ENCODE peak calls at places on chromosomes 5 and 9, in nine cellular contexts. One of them, this sample, is unnamed.

GRCh38 chr5:152113401-152113800 is 188.8 kb upstream of the GLRA1 start:
- DNase-seq in suprapubic skin: no peak
- DNase-seq in HCT116: peak
- DNase-seq in breast epithelium: no peak
- DNase-seq in GM12891: no peak
- DNase-seq in K562: no peak
- DNase-seq in stomach: no peak
- DNase-seq in transverse colon: no peak
- DNase-seq in endothelial cell of umbilical vein: no peak
- DNase-seq in this sample: no peak

GRCh38 chr9:114423181-114423580 is 35.4 kb upstream of the AKNA start:
- DNase-seq in breast epithelium: no peak
- DNase-seq in transverse colon: no peak
- DNase-seq in endothelial cell of umbilical vein: no peak
- DNase-seq in HCT116: no peak
- DNase-seq in suprapubic skin: no peak
- DNase-seq in K562: no peak
- DNase-seq in GM12891: no peak
- DNase-seq in stomach: no peak
- DNase-seq in this sample: no peak

GRCh38 chr5:168869615-168870227 is 290.6 kb upstream of the PANK3 start:
- DNase-seq in HCT116: no peak
- DNase-seq in K562: no peak
- DNase-seq in endothelial cell of umbilical vein: no peak
- DNase-seq in breast epithelium: no peak
- DNase-seq in transverse colon: no peak
- DNase-seq in stomach: no peak
- DNase-seq in GM12891: no peak
- DNase-seq in suprapubic skin: no peak
- DNase-seq in this sample: no peak

GRCh38 chr5:78964889-78965288 is 20.2 kb downstream of the ARSB start:
- DNase-seq in transverse colon: no peak
- DNase-seq in GM12891: no peak
- DNase-seq in endothelial cell of umbilical vein: peak
- DNase-seq in HCT116: peak
- DNase-seq in breast epithelium: no peak
- DNase-seq in suprapubic skin: no peak
- DNase-seq in stomach: no peak
- DNase-seq in K562: no peak
- DNase-seq in this sample: no peak

GRCh38 chr5:102288630-102289029 is 7.5 kb downstream of the SLCO4C1 start:
- DNase-seq in endothelial cell of umbilical vein: no peak
- DNase-seq in breast epithelium: no peak
- DNase-seq in HCT116: no peak
- DNase-seq in K562: no peak
- DNase-seq in stomach: no peak
- DNase-seq in GM12891: no peak
- DNase-seq in transverse colon: no peak
- DNase-seq in suprapubic skin: no peak
- DNase-seq in this sample: no peak

GRCh38 chr5:107134931-107135330 is 535.8 kb downstream of the EFNA5 start:
- DNase-seq in K562: no peak
- DNase-seq in transverse colon: no peak
- DNase-seq in stomach: no peak
- DNase-seq in GM12891: no peak
- DNase-seq in endothelial cell of umbilical vein: peak
- DNase-seq in HCT116: no peak
- DNase-seq in breast epithelium: no peak
- DNase-seq in suprapubic skin: no peak
- DNase-seq in this sample: no peak

GRCh38 chr9:23621924-23622323 is 204.1 kb downstream of the ELAVL2 start:
- DNase-seq in breast epithelium: no peak
- DNase-seq in GM12891: no peak
- DNase-seq in suprapubic skin: no peak
- DNase-seq in K562: no peak
- DNase-seq in HCT116: no peak
- DNase-seq in endothelial cell of umbilical vein: peak
- DNase-seq in stomach: no peak
- DNase-seq in transverse colon: no peak
- DNase-seq in this sample: no peak

GRCh38 chr9:114902773-114903589 is 27.4 kb downstream of the TNFSF8 start:
- DNase-seq in breast epithelium: no peak
- DNase-seq in transverse colon: no peak
- DNase-seq in endothelial cell of umbilical vein: no peak
- DNase-seq in K562: no peak
- DNase-seq in stomach: no peak
- DNase-seq in HCT116: no peak
- DNase-seq in GM12891: no peak
- DNase-seq in suprapubic skin: no peak
- DNase-seq in this sample: no peak

GRCh38 chr5:78016831-78017529 is 240.8 kb upstream of the TBCA start:
- DNase-seq in suprapubic skin: no peak
- DNase-seq in GM12891: no peak
- DNase-seq in breast epithelium: no peak
- DNase-seq in endothelial cell of umbilical vein: no peak
- DNase-seq in K562: no peak
- DNase-seq in transverse colon: no peak
- DNase-seq in HCT116: no peak
- DNase-seq in stomach: no peak
- DNase-seq in this sample: no peak

GRCh38 chr5:5025774-5026406 is 114.2 kb upstream of the ADAMTS16 start:
- DNase-seq in transverse colon: no peak
- DNase-seq in endothelial cell of umbilical vein: no peak
- DNase-seq in HCT116: no peak
- DNase-seq in K562: no peak
- DNase-seq in suprapubic skin: no peak
- DNase-seq in breast epithelium: no peak
- DNase-seq in stomach: no peak
- DNase-seq in GM12891: no peak
- DNase-seq in this sample: no peak

GRCh38 chr9:126844085-126844484 is 16.4 kb upstream of the ZBTB34 start:
- DNase-seq in K562: no peak
- DNase-seq in HCT116: no peak
- DNase-seq in transverse colon: no peak
- DNase-seq in endothelial cell of umbilical vein: peak
- DNase-seq in suprapubic skin: no peak
- DNase-seq in stomach: no peak
- DNase-seq in breast epithelium: no peak
- DNase-seq in GM12891: no peak
- DNase-seq in this sample: no peak

GRCh38 chr5:10601246-10602030 is 37.6 kb downstream of the ANKRD33B start:
- DNase-seq in endothelial cell of umbilical vein: peak
- DNase-seq in breast epithelium: peak
- DNase-seq in HCT116: peak
- DNase-seq in suprapubic skin: peak
- DNase-seq in K562: peak
- DNase-seq in GM12891: no peak
- DNase-seq in transverse colon: peak
- DNase-seq in stomach: peak
- DNase-seq in this sample: no peak

GRCh38 chr9:134059188-134059641 is 8.6 kb downstream of the BRD3 start:
- DNase-seq in K562: no peak
- DNase-seq in stomach: peak
- DNase-seq in transverse colon: peak
- DNase-seq in HCT116: no peak
- DNase-seq in GM12891: no peak
- DNase-seq in breast epithelium: no peak
- DNase-seq in endothelial cell of umbilical vein: no peak
- DNase-seq in suprapubic skin: no peak
- DNase-seq in this sample: peak

GRCh38 chr5:107935641-107936040 is 264.9 kb upstream of the EFNA5 start:
- DNase-seq in transverse colon: no peak
- DNase-seq in stomach: no peak
- DNase-seq in GM12891: no peak
- DNase-seq in suprapubic skin: no peak
- DNase-seq in breast epithelium: no peak
- DNase-seq in HCT116: no peak
- DNase-seq in endothelial cell of umbilical vein: no peak
- DNase-seq in K562: no peak
- DNase-seq in this sample: no peak

GRCh38 chr9:91483835-91484234 is 60.2 kb upstream of the NFIL3 start:
- DNase-seq in GM12891: no peak
- DNase-seq in endothelial cell of umbilical vein: no peak
- DNase-seq in suprapubic skin: no peak
- DNase-seq in stomach: no peak
- DNase-seq in breast epithelium: no peak
- DNase-seq in HCT116: no peak
- DNase-seq in transverse colon: no peak
- DNase-seq in K562: no peak
- DNase-seq in this sample: no peak

GRCh38 chr5:139650689-139651501 is 2.7 kb downstream of the CXXC5 start:
- DNase-seq in endothelial cell of umbilical vein: no peak
- DNase-seq in suprapubic skin: no peak
- DNase-seq in transverse colon: peak
- DNase-seq in K562: peak
- DNase-seq in stomach: peak
- DNase-seq in breast epithelium: no peak
- DNase-seq in GM12891: no peak
- DNase-seq in HCT116: no peak
- DNase-seq in this sample: no peak
- TF ChIP-seq POLR2AphosphoS5 in endothelial cell of umbilical vein: no peak
- TF ChIP-seq POLR2AphosphoS5 in suprapubic skin: no peak
- TF ChIP-seq POLR2AphosphoS5 in transverse colon: no peak
- TF ChIP-seq POLR2AphosphoS5 in K562: peak
- TF ChIP-seq POLR2AphosphoS5 in stomach: peak
- TF ChIP-seq POLR2AphosphoS5 in breast epithelium: no peak
- TF ChIP-seq POLR2AphosphoS5 in GM12891: no peak
- TF ChIP-seq POLR2AphosphoS5 in HCT116: no peak
- TF ChIP-seq POLR2AphosphoS5 in this sample: no peak

GRCh38 chr9:136931615-136932130 is 12.9 kb downstream of the FBXW5 start:
- DNase-seq in transverse colon: no peak
- DNase-seq in K562: no peak
- DNase-seq in breast epithelium: no peak
- DNase-seq in HCT116: no peak
- DNase-seq in stomach: no peak
- DNase-seq in GM12891: no peak
- DNase-seq in endothelial cell of umbilical vein: no peak
- DNase-seq in suprapubic skin: no peak
- DNase-seq in this sample: no peak
- TF ChIP-seq POLR2A in transverse colon: no peak
- TF ChIP-seq POLR2A in K562: no peak
- TF ChIP-seq POLR2A in breast epithelium: no peak
- TF ChIP-seq POLR2A in HCT116: no peak
- TF ChIP-seq POLR2A in stomach: no peak
- TF ChIP-seq POLR2A in GM12891: no peak
- TF ChIP-seq POLR2A in endothelial cell of umbilical vein: no peak
- TF ChIP-seq POLR2A in suprapubic skin: no peak
- TF ChIP-seq POLR2A in this sample: no peak

GRCh38 chr5:72280655-72281069 is 39.4 kb downstream of the MRPS27 start:
- DNase-seq in K562: peak
- DNase-seq in transverse colon: no peak
- DNase-seq in stomach: no peak
- DNase-seq in breast epithelium: no peak
- DNase-seq in endothelial cell of umbilical vein: peak
- DNase-seq in suprapubic skin: no peak
- DNase-seq in GM12891: no peak
- DNase-seq in HCT116: peak
- DNase-seq in this sample: no peak

GRCh38 chr5:72282878-72283277 is 37.2 kb downstream of the MRPS27 start:
- DNase-seq in breast epithelium: no peak
- DNase-seq in K562: no peak
- DNase-seq in stomach: no peak
- DNase-seq in HCT116: no peak
- DNase-seq in transverse colon: no peak
- DNase-seq in GM12891: no peak
- DNase-seq in endothelial cell of umbilical vein: peak
- DNase-seq in suprapubic skin: no peak
- DNase-seq in this sample: no peak

GRCh38 chr5:72283358-72283757 is 36.7 kb downstream of the MRPS27 start:
- DNase-seq in GM12891: no peak
- DNase-seq in stomach: no peak
- DNase-seq in transverse colon: no peak
- DNase-seq in HCT116: no peak
- DNase-seq in endothelial cell of umbilical vein: peak
- DNase-seq in breast epithelium: no peak
- DNase-seq in suprapubic skin: no peak
- DNase-seq in K562: no peak
- DNase-seq in this sample: no peak

GRCh38 chr5:72281430-72281763 is 38.6 kb downstream of the MRPS27 start:
- DNase-seq in breast epithelium: no peak
- DNase-seq in transverse colon: no peak
- DNase-seq in K562: no peak
- DNase-seq in HCT116: no peak
- DNase-seq in suprapubic skin: no peak
- DNase-seq in endothelial cell of umbilical vein: no peak
- DNase-seq in GM12891: no peak
- DNase-seq in stomach: no peak
- DNase-seq in this sample: no peak

DNA sequence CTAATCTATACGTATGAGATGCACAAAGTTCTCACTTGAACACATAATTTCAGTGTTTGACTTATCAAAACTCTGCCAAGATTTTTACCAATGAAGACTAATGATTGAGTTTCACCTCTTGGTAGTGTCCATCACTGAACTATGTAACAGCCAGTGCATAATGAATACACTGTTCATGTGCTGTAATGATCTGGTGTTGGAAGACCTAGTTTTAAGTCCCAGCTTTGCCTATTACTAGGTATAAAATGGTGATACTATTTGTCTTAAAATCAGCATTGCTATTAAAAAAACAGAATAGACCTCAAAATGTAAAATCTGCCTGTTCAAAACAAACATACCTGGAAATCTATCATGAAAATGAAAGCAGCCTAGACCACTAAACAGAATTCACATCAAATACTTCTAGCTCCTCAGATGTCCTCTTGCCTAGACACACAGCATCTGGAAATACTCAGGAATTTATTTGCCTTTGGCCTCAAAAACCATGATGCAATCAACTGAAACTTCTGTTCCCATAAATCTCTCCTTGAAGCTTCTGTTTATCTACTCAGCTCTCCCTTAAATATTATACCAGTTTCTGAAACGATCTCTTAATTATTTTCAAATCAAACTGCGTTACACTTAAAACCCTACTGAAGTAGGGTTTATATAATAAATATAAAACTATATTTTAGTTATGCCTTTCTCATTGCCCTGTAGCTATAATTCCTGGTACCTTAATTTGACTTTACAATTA is 38.1 kb downstream of the MRPS27 start:
- DNase-seq in breast epithelium: no peak
- DNase-seq in endothelial cell of umbilical vein: peak
- DNase-seq in K562: peak
- DNase-seq in stomach: no peak
- DNase-seq in GM12891: no peak
- DNase-seq in suprapubic skin: no peak
- DNase-seq in HCT116: peak
- DNase-seq in transverse colon: no peak
- DNase-seq in this sample: no peak
- TF ChIP-seq POLR2AphosphoS5 in breast epithelium: no peak
- TF ChIP-seq POLR2AphosphoS5 in endothelial cell of umbilical vein: no peak
- TF ChIP-seq POLR2AphosphoS5 in K562: no peak
- TF ChIP-seq POLR2AphosphoS5 in stomach: peak
- TF ChIP-seq POLR2AphosphoS5 in GM12891: no peak
- TF ChIP-seq POLR2AphosphoS5 in suprapubic skin: no peak
- TF ChIP-seq POLR2AphosphoS5 in HCT116: peak
- TF ChIP-seq POLR2AphosphoS5 in transverse colon: peak
- TF ChIP-seq POLR2AphosphoS5 in this sample: no peak

DNA sequence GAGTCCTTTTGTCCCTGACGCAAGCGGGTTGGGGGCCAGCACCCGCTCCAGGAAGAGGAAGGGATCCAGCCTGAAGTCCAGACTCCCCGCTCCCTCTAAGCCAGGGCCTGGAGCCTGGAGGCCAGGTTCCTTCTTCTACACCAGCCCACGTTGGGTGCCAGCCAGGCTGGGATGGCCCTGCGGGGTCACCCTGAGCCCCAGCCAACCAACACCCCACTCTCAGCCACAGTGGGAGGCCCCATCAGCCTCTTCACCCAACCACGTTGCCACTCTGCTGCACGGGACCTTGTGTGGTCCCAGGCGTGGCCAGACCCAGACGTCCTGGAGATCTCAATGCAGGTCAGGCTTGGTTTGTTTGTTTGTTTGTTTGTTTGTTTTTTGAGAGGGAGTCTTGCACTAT is 1.0 kb upstream of the FUT7 start:
- DNase-seq in GM12891: no peak
- DNase-seq in transverse colon: no peak
- DNase-seq in HCT116: no peak
- DNase-seq in suprapubic skin: no peak
- DNase-seq in breast epithelium: no peak
- DNase-seq in stomach: no peak
- DNase-seq in endothelial cell of umbilical vein: no peak
- DNase-seq in K562: no peak
- DNase-seq in this sample: no peak
- TF ChIP-seq POLR2A in GM12891: no peak
- TF ChIP-seq POLR2A in transverse colon: no peak
- TF ChIP-seq POLR2A in HCT116: no peak
- TF ChIP-seq POLR2A in suprapubic skin: no peak
- TF ChIP-seq POLR2A in breast epithelium: no peak
- TF ChIP-seq POLR2A in stomach: no peak
- TF ChIP-seq POLR2A in endothelial cell of umbilical vein: no peak
- TF ChIP-seq POLR2A in K562: no peak
- TF ChIP-seq POLR2A in this sample: no peak